ENCODE peak calls at places on chromosome 19, in six cellular contexts. U, Z, O, K, P and M are unnamed samples.

GRCh38 chr19:29507081-29507860 is 18.5 kb upstream of the VSTM2B start:
- DNase-seq in U (no peak), Z (no peak), O (no peak), K (no peak), P (peak), M (no peak)

GRCh38 chr19:16062789-16063188 is 13.5 kb upstream of the TPM4 start:
- DNase-seq in U (no peak), Z (peak), O (no peak), K (no peak), P (peak), M (peak)

GRCh38 chr19:13859361-13859880 is 17.5 kb upstream of the NANOS3 start:
- DNase-seq in U (peak), Z (no peak), O (no peak), K (no peak), P (no peak), M (no peak)

GRCh38 chr19:39438270-39438934 is 2.7 kb upstream of the RPS16 start:
- DNase-seq in U (peak), Z (no peak), O (no peak), K (no peak), P (no peak), M (no peak)

GRCh38 chr19:2198317-2198716 is 34.6 kb downstream of the DOT1L start:
- DNase-seq in U (no peak), Z (no peak), O (no peak), K (no peak), P (no peak), M (no peak)

GRCh38 chr19:48342841-48343540 is 17.6 kb downstream of the EMP3 start:
- DNase-seq in U (peak), Z (no peak), O (no peak), K (no peak), P (no peak), M (no peak)

GRCh38 chr19:39705578-39706188 is 1.4 kb downstream of the LGALS14 start:
- DNase-seq in U (no peak), Z (no peak), O (no peak), K (no peak), P (no peak), M (no peak)

GRCh38 chr19:49102303-49102702 is 11.9 kb upstream of the LIN7B start:
- DNase-seq in U (no peak), Z (no peak), O (no peak), K (no peak), P (no peak), M (no peak)

DNA sequence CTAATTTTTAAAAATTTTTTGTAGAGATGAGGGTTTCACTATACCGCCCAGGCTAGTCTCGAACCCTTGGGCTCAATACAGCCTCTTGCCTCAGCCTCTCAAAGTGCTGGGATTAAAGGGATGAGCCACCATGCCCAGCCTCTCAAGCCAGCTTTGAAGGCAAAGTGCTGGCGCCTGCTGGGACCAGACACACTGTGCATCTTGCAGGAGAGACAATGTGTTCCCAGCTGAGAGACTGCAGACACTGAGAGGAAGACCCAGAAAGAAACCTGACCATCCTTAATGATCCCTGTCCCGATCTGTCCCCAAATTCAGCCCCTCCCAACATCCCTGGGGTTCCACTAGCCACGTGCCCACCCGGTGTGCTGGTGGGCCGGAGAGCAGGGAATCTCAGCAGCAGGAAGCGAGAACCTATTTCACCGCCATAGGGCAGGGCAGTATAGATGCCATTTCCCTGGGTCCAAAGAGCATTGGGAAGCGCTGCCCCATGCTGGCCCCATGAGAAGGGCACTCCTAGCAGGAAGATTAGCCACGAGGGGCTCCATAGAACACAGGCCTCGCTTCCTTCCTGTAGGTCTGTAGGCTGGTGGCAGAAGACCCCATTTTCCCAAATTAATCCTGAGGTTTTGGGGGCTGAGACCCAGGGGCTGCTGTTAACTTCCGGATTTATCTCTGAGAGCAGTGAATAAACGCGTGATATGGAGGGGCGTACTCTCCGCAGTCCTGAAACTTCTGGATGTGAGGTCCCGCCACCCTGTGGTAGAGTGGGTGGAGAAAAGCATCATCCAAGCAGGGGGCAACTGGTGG is 968 bp downstream of the RAVER1 start:
- DNase-seq in U (no peak), Z (no peak), O (no peak), K (no peak), P (no peak), M (no peak)
- TF ChIP-seq CTCF in U (peak), Z (no peak), O (no peak), K (peak), P (no peak), M (no peak)

GRCh38 chr19:3296446-3296845 is 69.9 kb upstream of the NFIC start:
- DNase-seq in U (no peak), Z (no peak), O (no peak), K (no peak), P (no peak), M (no peak)
- TF ChIP-seq CTCF in U (no peak), Z (no peak), O (no peak), K (no peak), P (no peak), M (no peak)

DNA sequence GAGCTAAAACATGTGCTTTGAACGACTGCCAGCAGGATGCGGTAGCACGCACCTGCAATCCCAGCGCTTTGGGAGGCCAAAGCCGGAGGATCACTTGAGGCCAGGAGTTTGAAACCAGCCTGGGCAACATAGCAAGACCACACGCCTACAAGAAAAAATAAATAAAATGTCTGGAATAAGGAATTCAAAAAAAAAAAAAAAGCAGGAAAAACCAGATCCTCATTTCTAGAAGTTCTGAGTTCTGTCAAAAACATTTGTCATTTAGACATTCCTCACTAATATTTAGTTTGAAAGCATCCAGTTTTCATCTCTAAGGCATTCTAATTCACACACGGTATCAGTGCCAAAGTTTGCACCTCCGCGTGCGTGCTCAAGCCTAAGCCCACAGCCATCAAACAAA is 36.9 kb upstream of the USE1 start:
- DNase-seq in U (no peak), Z (no peak), O (no peak), K (no peak), P (no peak), M (no peak)
- TF ChIP-seq CTCF in U (no peak), Z (no peak), O (no peak), K (no peak), P (no peak), M (no peak)

GRCh38 chr19:34555447-34555846 is 73.9 kb downstream of the WTIP start:
- DNase-seq in U (peak), Z (no peak), O (no peak), K (no peak), P (no peak), M (no peak)
- TF ChIP-seq CTCF in U (peak), Z (no peak), O (peak), K (peak), P (no peak), M (no peak)

GRCh38 chr19:41646589-41647204 is 19.8 kb upstream of the CEACAM4 start:
- DNase-seq in U (no peak), Z (no peak), O (no peak), K (no peak), P (no peak), M (peak)
- TF ChIP-seq CTCF in U (peak), Z (peak), O (no peak), K (peak), P (peak), M (peak)

DNA sequence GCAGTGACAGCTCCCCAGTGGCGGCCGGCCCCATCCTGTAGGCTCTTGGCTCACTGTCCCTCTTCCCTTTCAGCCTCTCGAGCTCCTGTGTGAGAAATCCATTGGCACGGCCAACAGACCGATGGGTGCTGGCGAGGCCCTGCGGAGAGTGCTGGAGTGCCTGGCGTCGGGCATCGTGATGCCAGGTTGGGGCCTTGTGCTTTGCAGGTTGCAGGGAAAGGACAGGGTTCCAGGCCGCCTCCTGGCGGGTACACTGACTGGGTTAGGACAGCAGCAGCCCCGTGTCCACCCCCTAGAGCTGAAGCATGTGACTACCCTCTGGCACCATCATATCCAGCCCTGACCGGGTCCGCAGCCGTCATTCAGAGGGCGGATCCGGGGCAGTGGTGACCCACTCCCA is 21.5 kb upstream of the QTRT1 start:
- DNase-seq in U (no peak), Z (no peak), O (no peak), K (no peak), P (no peak), M (no peak)
- TF ChIP-seq CTCF in U (no peak), Z (no peak), O (no peak), K (no peak), P (no peak), M (no peak)